ENCODE peak calls at places on chromosome 5, in seven cellular contexts. W, C, G, J, N, L and S are unnamed samples.
A peak's percentile ranks its signal among the peaks of the same experiment; 100 is the strongest.

GRCh38 chr5:32794086-32794485 is 83.0 kb downstream of the NPR3 start:
- DNase-seq in W (no peak), C (no peak), G (no peak), J (no peak), N (no peak), L (no peak), S (no peak)

GRCh38 chr5:9543266-9543925 is 2.5 kb downstream of the SEMA5A start:
- DNase-seq in W (no peak), C (no peak), G (no peak), J (no peak), N (no peak), L (no peak), S (no peak)

GRCh38 chr5:147849226-147849625 is 17.8 kb upstream of the SPINK1 start:
- DNase-seq in W (no peak), C (no peak), G (no peak), J (no peak), N (no peak), L (no peak), S (no peak)

GRCh38 chr5:177612215-177612673 is 12.3 kb downstream of the B4GALT7 start:
- DNase-seq in W (no peak), C (no peak), G (no peak), J (no peak), N (no peak), L (no peak), S (no peak)

GRCh38 chr5:176771102-176771845 is 39.1 kb upstream of the UNC5A start:
- DNase-seq in W (no peak), C (no peak), G (no peak), J (no peak), N (peak; percentile 3), L (no peak), S (no peak)

GRCh38 chr5:42767491-42768105 is 11.0 kb downstream of the CCDC152 start:
- DNase-seq in W (no peak), C (peak; percentile 17), G (no peak), J (no peak), N (no peak), L (peak; percentile 40), S (no peak)

GRCh38 chr5:75054110-75054930 is 2.0 kb upstream of the GCNT4 start:
- DNase-seq in W (peak; percentile 53), C (no peak), G (peak; percentile 62), J (peak; percentile 81), N (peak; percentile 63), L (peak; percentile 61), S (no peak)

GRCh38 chr5:27590503-27590902 is 552.1 kb upstream of the CDH9 start:
- DNase-seq in W (no peak), C (no peak), G (peak; percentile 15), J (no peak), N (no peak), L (no peak), S (no peak)

GRCh38 chr5:171312129-171312819 is 3.2 kb downstream of the TLX3 start:
- DNase-seq in W (no peak), C (no peak), G (no peak), J (no peak), N (no peak), L (no peak), S (no peak)

GRCh38 chr5:10528056-10528816 is 35.6 kb upstream of the ANKRD33B start:
- DNase-seq in W (no peak), C (peak; percentile 73), G (no peak), J (no peak), N (no peak), L (no peak), S (no peak)

GRCh38 chr5:174101331-174101730 is 55.8 kb downstream of the NSG2 start:
- DNase-seq in W (no peak), C (no peak), G (no peak), J (no peak), N (no peak), L (no peak), S (no peak)

GRCh38 chr5:73233461-73234151 is 60.6 kb downstream of the TMEM174 start:
- DNase-seq in W (peak; percentile 45), C (no peak), G (peak; percentile 51), J (peak; percentile 55), N (no peak), L (peak; percentile 45), S (no peak)

GRCh38 chr5:124072570-124072969 is 560.6 kb downstream of the CSNK1G3 start:
- DNase-seq in W (no peak), C (no peak), G (no peak), J (no peak), N (no peak), L (no peak), S (no peak)

GRCh38 chr5:54227109-54227508 is 83.3 kb downstream of the ARL15 start:
- DNase-seq in W (no peak), C (peak; percentile 58), G (no peak), J (no peak), N (no peak), L (no peak), S (no peak)

GRCh38 chr5:140658870-140659269 is 5.8 kb upstream of the WDR55 start:
- DNase-seq in W (no peak), C (no peak), G (no peak), J (no peak), N (no peak), L (no peak), S (no peak)

GRCh38 chr5:172778223-172778814 is 7.3 kb upstream of the DUSP1 start:
- DNase-seq in W (peak; percentile 62), C (peak; percentile 97), G (peak; percentile 59), J (no peak), N (peak; percentile 56), L (no peak), S (no peak)

GRCh38 chr5:112023766-112024165 is 266.8 kb upstream of the NREP start:
- DNase-seq in W (no peak), C (no peak), G (no peak), J (no peak), N (no peak), L (no peak), S (no peak)

GRCh38 chr5:72693546-72693945 is 122.9 kb upstream of the TNPO1 start:
- DNase-seq in W (no peak), C (no peak), G (no peak), J (no peak), N (no peak), L (no peak), S (no peak)

GRCh38 chr5:94396687-94397086 is 221.7 kb downstream of the KIAA0825 start:
- DNase-seq in W (no peak), C (no peak), G (no peak), J (no peak), N (no peak), L (no peak), S (no peak)

GRCh38 chr5:121691478-121691877 is 160.2 kb upstream of the FTMT start:
- DNase-seq in W (no peak), C (no peak), G (no peak), J (no peak), N (peak; percentile 48), L (peak; percentile 60), S (no peak)

GRCh38 chr5:129856325-129856724 is 47.9 kb upstream of the CHSY3 start:
- DNase-seq in W (no peak), C (no peak), G (no peak), J (no peak), N (no peak), L (no peak), S (no peak)

GRCh38 chr5:24788829-24789509 is 144.2 kb upstream of the CDH10 start:
- DNase-seq in W (no peak), C (peak; percentile 63), G (no peak), J (no peak), N (no peak), L (no peak), S (no peak)

GRCh38 chr5:143063175-143063970 is 293.2 kb downstream of the ARHGAP26 start:
- DNase-seq in W (peak; percentile 84), C (no peak), G (peak; percentile 79), J (peak; percentile 91), N (no peak), L (peak; percentile 25), S (no peak)

GRCh38 chr5:35282805-35283204 is 52.5 kb upstream of the PRLR start:
- DNase-seq in W (no peak), C (no peak), G (no peak), J (no peak), N (no peak), L (no peak), S (no peak)

GRCh38 chr5:177468329-177469058 is 4.9 kb downstream of the DBN1 start:
- DNase-seq in W (no peak), C (no peak), G (peak; percentile 87), J (peak; percentile 82), N (no peak), L (no peak), S (no peak)

GRCh38 chr5:173309731-173310130 is 18.5 kb downstream of the STC2 start:
- DNase-seq in W (no peak), C (no peak), G (no peak), J (no peak), N (no peak), L (no peak), S (no peak)

GRCh38 chr5:154535535-154535934 is 57.5 kb upstream of the HAND1 start:
- DNase-seq in W (no peak), C (no peak), G (no peak), J (no peak), N (no peak), L (no peak), S (no peak)
- H3K4me1 ChIP-seq in W (no peaks in the 10 kb centered on the region), C (no peaks in the 10 kb centered on the region), G (no peaks in the 10 kb centered on the region), J (no peaks in the 10 kb centered on the region), N (no peaks in the 10 kb centered on the region), L (peaks cover 8% of the 10 kb centered on the region), S (no peaks in the 10 kb centered on the region)

GRCh38 chr5:107364443-107365096 is 306.2 kb downstream of the EFNA5 start:
- DNase-seq in W (no peak), C (no peak), G (no peak), J (no peak), N (no peak), L (no peak), S (no peak)
- H3K4me3 ChIP-seq in W (no peak overlapping the region), C (no peak overlapping the region), G (no peak overlapping the region), J (no peak overlapping the region), N (no peak overlapping the region), L (no peak overlapping the region), S (no peak overlapping the region)

GRCh38 chr5:138349842-138350635 is 2.4 kb upstream of the KDM3B start:
- DNase-seq in W (no peak), C (no peak), G (no peak), J (no peak), N (no peak), L (no peak), S (no peak)
- H3K4me1 ChIP-seq in W (peaks cover 2% of the 10 kb centered on the region), C (peaks cover 15% of the 10 kb centered on the region), G (peaks cover 22% of the 10 kb centered on the region), J (peaks cover 3% of the 10 kb centered on the region), N (peaks cover 11% of the 10 kb centered on the region), L (peaks cover 10% of the 10 kb centered on the region), S (peaks cover 12% of the 10 kb centered on the region)

DNA sequence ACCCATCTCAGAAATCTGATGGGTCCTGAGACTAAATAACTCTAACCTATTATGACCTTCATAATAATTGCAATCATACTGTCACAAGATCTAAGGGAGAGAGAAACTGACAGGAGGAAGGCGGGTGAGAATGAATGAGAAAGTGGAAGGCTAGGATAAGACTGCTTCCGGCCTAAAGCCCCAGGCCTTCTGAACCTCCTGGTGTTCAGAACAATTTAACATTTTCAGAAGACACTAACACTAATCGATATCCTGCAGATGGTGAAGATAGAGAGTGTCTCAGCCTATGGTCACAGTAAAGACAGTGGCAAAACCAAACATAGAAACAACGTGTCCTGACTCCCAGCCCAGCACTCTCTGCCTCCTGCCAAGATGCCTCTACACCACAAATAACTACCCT is 1.2 kb downstream of the RPS14 start:
- DNase-seq in W (no peak), C (no peak), G (no peak), J (no peak), N (no peak), L (no peak), S (no peak)
- H3K4me3 ChIP-seq in W (peak overlapping the region; percentile 78), C (peak overlapping the region; percentile 79), G (peak overlapping the region; percentile 82), J (peak overlapping the region; percentile 74), N (peak overlapping the region; percentile 67), L (peak overlapping the region; percentile 89), S (peak overlapping the region; percentile 79)